ENCODE peak calls at places on chromosomes 16 and 17, in six cellular contexts. C, T, G, U, B and F are unnamed samples. For H3K4me1, the result is how much of the 10 kb centered on the place peaks cover.

GRCh38 chr17:17767497-17768286 is 69.1 kb downstream of the SREBF1 start:
- DNase-seq in B (peak), C (no peak), G (no peak), U (no peak), T (no peak), F (no peak)

GRCh38 chr17:56807723-56808122 is 26.0 kb downstream of the C17orf67 start:
- DNase-seq in B (no peak), U (no peak), C (no peak), G (no peak), T (no peak), F (no peak)

GRCh38 chr16:83727018-83727417 is 80.8 kb upstream of the HSBP1 start:
- DNase-seq in C (peak), B (no peak), T (no peak), G (no peak), U (no peak), F (no peak)

GRCh38 chr17:40637931-40638330 is 9.7 kb downstream of the SMARCE1 start:
- DNase-seq in C (no peak), B (no peak), U (no peak), G (no peak), T (no peak), F (no peak)

GRCh38 chr16:54284931-54285413 is 1.6 kb downstream of the IRX3 start:
- DNase-seq in T (no peak), B (no peak), G (peak), U (no peak), C (peak), F (no peak)

GRCh38 chr17:57868007-57868774 is 18.3 kb upstream of the MRPS23 start:
- DNase-seq in U (no peak), C (peak), T (peak), B (peak), G (no peak), F (no peak)

GRCh38 chr16:74186589-74186988 is 110.0 kb upstream of the PSMD7 start:
- DNase-seq in T (no peak), C (peak), B (no peak), G (no peak), U (no peak), F (no peak)

GRCh38 chr17:13888043-13888442 is 181.3 kb upstream of the COX10 start:
- DNase-seq in B (no peak), U (no peak), T (peak), C (peak), G (no peak), F (no peak)

GRCh38 chr16:86661715-86662114 is 83.4 kb downstream of the FOXL1 start:
- DNase-seq in U (no peak), C (no peak), G (no peak), B (no peak), T (no peak), F (no peak)

GRCh38 chr17:31318298-31319190 is 2.9 kb downstream of the EVI2A start:
- DNase-seq in G (no peak), T (peak), U (no peak), C (peak), B (peak), F (no peak)

GRCh38 chr16:84045818-84046470 is 3.3 kb upstream of the SLC38A8 start:
- DNase-seq in G (peak), U (no peak), C (no peak), T (no peak), B (no peak), F (no peak)

GRCh38 chr16:3065069-3065741 is at the start of gene IL32:
- DNase-seq in B (no peak), U (no peak), T (peak), C (peak), G (no peak), F (peak)

GRCh38 chr16:57413301-57413730 is 8.7 kb downstream of the CCL17 start:
- DNase-seq in B (peak), T (no peak), G (no peak), C (no peak), U (no peak), F (no peak)

GRCh38 chr16:5791011-5791410 is 693.4 kb upstream of the EEF2KMT start:
- DNase-seq in U (no peak), G (no peak), B (no peak), C (no peak), T (no peak), F (no peak)

GRCh38 chr16:89860747-89861304 is 12.6 kb upstream of the TCF25 start:
- DNase-seq in T (peak), C (peak), B (peak), U (peak), G (peak), F (peak)

GRCh38 chr16:56931253-56931768 is 631 bp upstream of the HERPUD1 start:
- DNase-seq in B (peak), T (no peak), C (no peak), G (no peak), U (no peak), F (no peak)

GRCh38 chr17:18990331-18990730 is 14.2 kb downstream of the FAM83G start:
- DNase-seq in T (no peak), B (no peak), C (no peak), G (peak), U (no peak), F (no peak)

GRCh38 chr17:18992454-18993130 is 12.0 kb downstream of the FAM83G start:
- DNase-seq in U (no peak), T (no peak), B (no peak), C (no peak), G (no peak), F (no peak)

GRCh38 chr17:18993876-18994275 is 10.7 kb downstream of the FAM83G start:
- DNase-seq in T (peak), C (peak), G (no peak), U (no peak), B (no peak), F (no peak)

GRCh38 chr17:18994626-18995025 is 9.9 kb downstream of the FAM83G start:
- DNase-seq in B (no peak), U (no peak), T (no peak), C (peak), G (no peak), F (no peak)

GRCh38 chr17:18991531-18992315 is 12.8 kb downstream of the FAM83G start:
- DNase-seq in G (no peak), U (no peak), B (no peak), T (no peak), C (no peak), F (no peak)
- H3K4me1 ChIP-seq in G (under half), U (under half), B (under half), T (under half), C (under half), F (under half)

DNA sequence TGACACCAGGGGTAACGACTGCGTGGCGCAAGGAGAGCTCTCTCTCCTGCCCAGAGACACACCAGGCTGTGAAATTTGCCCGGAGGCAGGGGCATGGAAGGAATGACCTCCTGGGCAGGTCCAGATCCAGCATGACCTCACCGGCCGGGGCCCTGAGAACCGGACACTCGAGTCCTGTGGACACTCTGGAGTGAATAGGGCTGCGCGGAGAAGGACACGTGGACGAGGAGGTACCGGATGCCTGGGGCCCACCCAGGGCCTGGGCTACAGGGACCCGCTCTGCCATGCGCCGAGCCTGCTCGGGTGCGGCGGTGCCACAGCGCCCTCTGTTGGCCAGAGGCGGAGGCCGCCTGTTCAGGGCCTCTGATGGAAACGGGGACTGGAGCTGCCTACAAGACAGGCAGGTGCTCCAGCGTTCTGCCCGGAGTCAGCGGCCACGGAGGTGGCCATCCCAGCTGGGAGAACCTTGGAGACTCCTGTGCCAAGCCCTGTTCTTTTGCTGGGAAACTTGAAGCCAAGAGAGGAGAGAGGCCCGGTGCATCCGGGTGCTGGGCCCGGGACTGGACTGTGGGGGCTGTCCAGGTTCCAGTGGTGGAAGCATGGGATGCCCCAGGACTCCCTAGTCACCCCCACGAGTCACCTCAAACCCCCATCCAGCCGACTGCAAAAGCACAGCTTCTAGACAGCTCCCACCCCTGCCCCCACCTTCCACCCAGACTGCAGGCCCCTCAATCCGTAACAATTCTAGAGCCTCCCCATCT is 19.3 kb upstream of the NXPH3 start:
- DNase-seq in G (peak), U (peak), T (peak), B (peak), C (peak), F (peak)
- H3K4me1 ChIP-seq in G (under half), U (under half), T (under half), B (under half), C (under half), F (under half)

GRCh38 chr16:73057369-73058210 is 9.7 kb upstream of the ZFHX3 start:
- DNase-seq in B (peak), G (no peak), T (peak), U (no peak), C (peak), F (peak)
- H3K4me1 ChIP-seq in B (under half), G (under half), T (under half), U (under half), C (under half), F (under half)

DNA sequence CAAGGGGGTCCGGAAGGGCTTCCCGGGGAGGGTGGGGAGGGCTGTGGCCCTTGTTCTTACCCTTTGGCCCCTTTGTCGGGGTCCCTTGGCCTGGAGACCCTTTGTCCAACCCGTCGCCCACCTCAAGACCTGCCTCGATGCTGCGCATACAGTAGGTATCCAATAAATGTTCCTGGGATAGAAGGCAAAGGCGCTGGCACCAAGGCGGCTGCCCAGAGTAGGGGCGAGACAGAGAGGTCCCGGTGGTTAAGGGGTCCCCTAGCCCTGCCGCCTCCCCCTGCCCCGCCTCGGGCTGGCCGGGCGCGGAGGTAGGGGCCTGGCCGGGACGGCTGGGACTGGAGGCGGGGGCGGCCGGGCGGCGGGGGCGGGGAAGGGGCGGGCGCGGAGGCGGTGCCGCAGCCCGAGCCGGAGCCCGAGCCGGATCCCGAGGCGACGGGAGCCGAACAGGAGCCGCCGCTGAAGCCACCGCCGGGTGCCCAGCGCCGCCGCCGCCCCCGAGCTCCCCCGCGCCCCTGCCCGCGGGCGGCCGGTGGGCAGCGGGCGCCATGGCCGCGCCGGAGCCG is at the start of gene NHERF2:
- DNase-seq in G (peak), C (peak), T (no peak), B (no peak), U (no peak), F (peak)
- H3K4me1 ChIP-seq in G (under half), C (under half), T (under half), B (under half), U (under half), F (under half)

GRCh38 chr16:619476-620100 is 11.2 kb upstream of the WFIKKN1 start:
- DNase-seq in G (peak), T (no peak), C (no peak), U (no peak), B (no peak), F (no peak)
- H3K4me1 ChIP-seq in G (under half), T (under half), C (under half), U (under half), B (under half), F (under half)

DNA sequence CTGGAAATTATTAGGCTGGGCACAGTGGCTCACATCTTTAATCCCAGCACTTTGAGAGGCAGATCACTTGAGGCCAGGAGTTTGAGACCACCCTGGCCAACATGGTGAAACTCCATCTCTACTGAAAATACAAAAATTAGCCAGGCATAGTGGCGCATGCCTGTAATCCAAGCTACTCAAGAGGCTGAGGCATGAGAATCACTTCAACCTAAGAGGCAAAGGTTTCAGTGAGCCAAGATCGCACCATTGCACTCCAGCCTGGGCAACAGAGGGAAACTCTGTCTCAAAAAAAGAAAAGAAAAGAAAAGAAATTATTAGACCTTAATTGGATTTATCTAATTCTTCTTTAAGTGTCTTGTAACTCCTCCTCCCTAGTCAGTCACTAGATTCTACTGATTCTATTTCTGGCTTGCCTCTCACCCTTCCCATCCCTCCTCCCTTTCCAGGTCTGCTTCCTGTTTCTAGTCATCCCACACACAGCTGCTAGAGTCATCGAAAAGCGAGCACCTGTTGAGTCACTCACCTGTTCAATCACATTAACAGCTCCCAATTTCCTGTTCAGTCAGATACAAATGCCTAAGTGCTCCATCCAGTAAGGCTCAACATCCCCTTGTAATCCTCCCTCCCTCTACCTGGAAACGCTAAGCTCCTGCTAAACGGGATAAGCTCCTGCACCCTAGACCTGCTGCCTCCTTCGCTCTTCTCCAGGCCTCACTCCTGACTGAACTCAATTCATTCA is 34.6 kb downstream of the ERN1 start:
- DNase-seq in G (no peak), B (no peak), C (no peak), T (no peak), U (no peak), F (no peak)
- H3K4me1 ChIP-seq in G (under half), B (under half), C (under half), T (under half), U (under half), F (under half)